ENCODE peak calls at places on chromosomes 16 and 17, in eight cellular contexts. Z is skeletal muscle cell; E is GM23338; L is mesenchymal stem cell; W is ascending aorta; S is CD8-positive, alpha-beta T cell; C is dorsolateral prefrontal cortex; D is astrocyte of the spinal cord. Y is an unnamed sample.

GRCh38 chr17:11608396-11608795 is 10.1 kb downstream of the DNAH9 start:
- DNase-seq in Z (no peak), E (no peak), L (no peak), W (no peak), S (no peak), C (no peak), D (no peak), Y (no peak)

GRCh38 chr17:29143894-29144293 is 36.3 kb downstream of the MYO18A start:
- DNase-seq in Z (no peak), E (peak), L (peak), W (no peak), S (no peak), C (no peak), D (no peak), Y (no peak)

GRCh38 chr16:88622125-88622524 is 16.2 kb upstream of the IL17C start:
- DNase-seq in Z (no peak), E (no peak), L (no peak), W (no peak), S (no peak), C (no peak), D (no peak), Y (no peak)

GRCh38 chr16:68744744-68745280 is 7.7 kb downstream of the CDH1 start:
- DNase-seq in Z (no peak), E (peak), L (no peak), W (no peak), S (no peak), C (no peak), D (no peak), Y (no peak)

GRCh38 chr17:34408439-34408838 is 45.4 kb upstream of the CCL1 start:
- DNase-seq in Z (no peak), E (no peak), L (no peak), W (no peak), S (no peak), C (no peak), D (no peak), Y (peak)

GRCh38 chr16:85463228-85463611 is 149.9 kb upstream of the GSE1 start:
- DNase-seq in Z (no peak), E (peak), L (no peak), W (no peak), S (no peak), C (no peak), D (no peak), Y (no peak)

GRCh38 chr17:6711081-6711674 is 2.0 kb downstream of the SLC13A5 start:
- DNase-seq in Z (no peak), E (no peak), L (no peak), W (no peak), S (no peak), C (no peak), D (no peak), Y (no peak)

GRCh38 chr16:47887496-47887895 is 268.3 kb downstream of the ABCC12 start:
- DNase-seq in Z (peak), E (peak), L (peak), W (no peak), S (no peak), C (no peak), D (peak), Y (no peak)

GRCh38 chr16:1706386-1707192 is 594 bp downstream of the MAPK8IP3 start:
- DNase-seq in Z (no peak), E (peak), L (peak), W (no peak), S (peak), C (no peak), D (no peak), Y (peak)

GRCh38 chr16:1709356-1709755 is 3.4 kb downstream of the MAPK8IP3 start:
- DNase-seq in Z (no peak), E (no peak), L (no peak), W (no peak), S (no peak), C (no peak), D (no peak), Y (no peak)

GRCh38 chr16:1707193-1707790 is 1.3 kb downstream of the MAPK8IP3 start:
- DNase-seq in Z (no peak), E (peak), L (peak), W (no peak), S (peak), C (no peak), D (peak), Y (no peak)

GRCh38 chr16:1708768-1709180 is 2.8 kb downstream of the MAPK8IP3 start:
- DNase-seq in Z (no peak), E (no peak), L (no peak), W (no peak), S (peak), C (peak), D (peak), Y (no peak)

DNA sequence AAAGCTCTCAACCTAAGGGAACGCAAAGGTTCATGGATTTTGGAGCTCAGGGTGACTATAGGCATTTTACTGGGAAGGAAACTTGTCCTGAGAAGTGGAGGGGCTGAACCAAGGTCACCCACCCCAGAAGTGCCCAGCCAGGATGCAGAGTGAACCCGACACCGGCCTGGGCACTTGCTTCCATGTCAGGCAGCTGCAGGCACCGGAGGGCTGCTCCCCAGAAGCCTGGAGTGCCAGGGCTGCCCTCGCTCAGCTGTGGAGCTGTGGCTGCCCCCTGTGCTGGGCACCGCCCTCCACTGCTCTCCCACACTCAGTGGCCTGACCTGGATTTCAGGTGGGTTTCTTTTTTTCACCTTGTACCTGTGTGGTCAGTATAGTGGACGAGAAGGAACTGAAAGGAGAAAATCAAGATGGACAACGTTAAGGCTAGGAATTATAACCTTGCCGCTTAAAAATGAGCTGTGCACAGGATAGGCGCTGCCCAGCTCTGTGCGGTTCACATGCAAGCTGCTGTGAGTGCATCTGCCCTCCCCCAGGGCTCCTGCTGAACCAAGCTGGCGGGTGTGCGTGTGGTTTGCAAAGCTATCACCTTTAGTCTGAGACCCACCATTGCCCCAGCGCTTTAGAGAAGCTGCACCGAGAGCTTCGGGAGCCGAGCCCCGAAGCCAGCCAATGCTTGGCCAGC is 2.2 kb downstream of the MAPK8IP3 start:
- DNase-seq in Z (no peak), E (no peak), L (no peak), W (no peak), S (peak), C (no peak), D (no peak), Y (no peak)
- H3K4me3 ChIP-seq in Z (no peak), E (no peak), L (no peak), W (peak), S (no peak), C (peak), D (peak), Y (peak)

DNA sequence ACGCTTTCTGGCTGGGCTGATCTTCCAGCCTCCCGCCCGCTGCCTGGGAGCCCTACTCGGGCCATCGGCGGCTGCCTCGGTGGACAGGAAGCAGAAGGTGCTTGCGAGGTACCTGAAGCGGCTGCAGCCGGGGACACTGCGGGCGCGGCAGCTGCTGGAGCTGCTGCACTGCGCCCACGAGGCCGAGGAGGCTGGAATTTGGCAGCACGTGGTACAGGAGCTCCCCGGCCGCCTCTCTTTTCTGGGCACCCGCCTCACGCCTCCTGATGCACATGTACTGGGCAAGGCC is 30.7 kb downstream of the CIITA start:
- DNase-seq in Z (no peak), E (no peak), L (no peak), W (no peak), S (no peak), C (no peak), D (no peak), Y (no peak)
- H3K4me3 ChIP-seq in Z (no peak), E (no peak), L (no peak), W (no peak), S (no peak), C (no peak), D (no peak), Y (no peak)

GRCh38 chr17:27868565-27868964 is 24.6 kb downstream of the LYRM9 start:
- DNase-seq in Z (no peak), E (no peak), L (no peak), W (no peak), S (no peak), C (no peak), D (no peak), Y (no peak)
- H3K4me3 ChIP-seq in Z (no peak), E (no peak), L (no peak), W (no peak), S (no peak), C (no peak), D (no peak), Y (no peak)

GRCh38 chr17:38967290-38967738 is at the start of gene FBXO47:
- DNase-seq in Z (peak), E (peak), L (peak), W (peak), S (peak), C (peak), D (peak), Y (no peak)
- H3K4me3 ChIP-seq in Z (peak), E (peak), L (no peak), W (peak), S (peak), C (peak), D (peak), Y (no peak)

DNA sequence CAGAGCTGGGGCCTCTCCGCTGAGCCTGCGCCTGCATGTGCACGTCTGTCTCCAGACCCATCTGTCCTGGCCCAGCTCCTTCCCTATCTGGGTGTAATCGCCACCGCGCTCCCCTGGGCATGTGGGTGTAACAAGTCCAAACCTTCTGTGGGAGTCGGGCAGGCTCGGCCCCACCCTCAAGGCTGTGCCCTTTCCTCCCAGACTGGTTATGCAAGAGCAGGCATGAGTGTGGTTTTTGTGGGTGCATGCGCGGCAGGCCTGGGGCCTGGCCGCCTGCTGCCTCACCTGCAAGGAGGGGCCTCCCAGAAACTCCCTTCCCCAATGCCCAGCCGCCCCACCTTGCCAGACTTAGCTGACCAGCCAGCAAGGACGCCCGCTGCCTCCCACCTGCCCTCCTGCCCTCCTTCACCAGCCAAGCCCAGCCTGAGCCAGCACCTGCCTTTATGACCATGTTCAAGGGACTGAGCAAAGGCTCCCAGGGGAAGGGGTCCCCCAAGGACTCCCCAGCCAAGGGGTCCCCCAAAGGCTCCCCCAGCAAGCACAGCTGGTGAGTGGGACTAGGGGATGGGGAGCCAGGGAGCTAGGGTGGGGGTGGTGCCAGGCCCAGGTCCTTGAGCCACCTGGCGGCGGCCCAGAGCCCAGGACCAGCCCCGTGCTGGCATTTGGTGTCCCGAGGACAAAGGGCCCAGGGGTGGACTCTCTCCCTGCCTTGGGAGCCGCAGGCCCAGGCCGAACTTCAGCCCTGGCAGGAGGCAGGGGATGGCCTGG is at the start of gene EVPLL:
- DNase-seq in Z (no peak), E (no peak), L (no peak), W (no peak), S (no peak), C (peak), D (no peak), Y (peak)
- H3K4me3 ChIP-seq in Z (no peak), E (no peak), L (no peak), W (no peak), S (no peak), C (no peak), D (no peak), Y (no peak)

DNA sequence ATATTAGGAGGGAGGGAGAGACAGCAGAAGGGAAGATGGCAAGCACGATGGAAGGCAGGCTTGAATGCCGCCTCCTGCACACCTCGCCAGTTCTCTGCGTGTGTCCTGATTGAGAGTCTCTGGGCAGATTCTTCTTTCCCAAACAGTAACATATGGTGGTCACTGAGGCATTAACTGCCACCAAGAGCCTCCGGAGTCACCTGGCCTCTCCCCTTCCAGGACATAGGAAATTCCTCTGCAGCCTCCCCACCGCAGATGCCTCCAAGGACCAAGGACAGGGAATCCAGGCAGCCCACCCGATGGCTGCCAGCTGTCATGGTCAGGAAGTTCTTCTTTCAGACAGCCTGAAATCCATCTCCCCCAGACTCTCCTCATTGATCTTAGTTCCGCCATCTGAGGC is 149.3 kb downstream of the ENGASE start:
- DNase-seq in Z (no peak), E (no peak), L (no peak), W (no peak), S (no peak), C (no peak), D (no peak), Y (no peak)
- H3K4me3 ChIP-seq in Z (no peak), E (no peak), L (no peak), W (no peak), S (no peak), C (no peak), D (no peak), Y (no peak)

GRCh38 chr16:16020291-16020690 is 70.9 kb downstream of the ABCC1 start:
- DNase-seq in Z (no peak), E (no peak), L (no peak), W (no peak), S (no peak), C (no peak), D (no peak), Y (no peak)
- H3K4me3 ChIP-seq in Z (no peak), E (no peak), L (no peak), W (no peak), S (no peak), C (no peak), D (no peak), Y (no peak)

GRCh38 chr16:64390102-64390501 is 731.8 kb downstream of the CDH11 start:
- DNase-seq in Z (no peak), E (no peak), L (no peak), W (no peak), S (no peak), C (no peak), D (no peak), Y (no peak)

GRCh38 chr16:64397042-64397441 is 724.8 kb downstream of the CDH11 start:
- DNase-seq in Z (no peak), E (no peak), L (no peak), W (no peak), S (no peak), C (no peak), D (peak), Y (no peak)

GRCh38 chr16:64392456-64392855 is 729.4 kb downstream of the CDH11 start:
- DNase-seq in Z (no peak), E (no peak), L (no peak), W (no peak), S (no peak), C (no peak), D (no peak), Y (no peak)

GRCh38 chr16:64394061-64394460 is 727.8 kb downstream of the CDH11 start:
- DNase-seq in Z (no peak), E (no peak), L (no peak), W (no peak), S (no peak), C (no peak), D (no peak), Y (no peak)

DNA sequence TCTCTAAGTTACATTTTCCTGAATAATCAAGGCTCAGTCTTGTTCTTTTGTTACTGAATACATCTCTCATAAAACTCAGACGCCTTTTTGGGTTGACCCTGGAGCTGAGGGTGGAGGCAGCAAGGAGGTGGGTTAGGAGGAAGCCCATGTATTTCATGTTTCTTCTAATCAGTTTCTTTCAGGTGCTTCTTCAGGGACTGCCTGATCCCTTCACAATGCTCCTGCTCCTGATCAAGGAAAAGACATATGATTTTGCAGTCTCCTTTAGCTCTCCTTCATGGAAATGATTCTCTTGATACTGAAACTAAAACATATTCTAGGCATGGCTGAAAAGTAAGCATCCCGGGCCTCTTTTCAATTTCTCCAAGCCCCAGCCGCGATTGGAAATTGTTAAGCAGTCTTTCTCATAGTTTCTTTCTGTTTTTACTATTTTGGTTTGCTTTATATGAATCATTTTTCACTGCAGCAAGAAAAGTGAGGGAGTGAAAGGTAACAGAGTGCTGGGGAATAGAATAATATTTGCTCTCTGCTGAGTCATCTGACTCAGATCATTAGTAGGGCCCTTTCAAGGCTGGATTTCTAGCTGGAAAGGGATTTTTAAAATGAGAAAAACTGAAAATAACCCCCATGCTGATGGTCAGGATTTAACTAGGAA is 730.7 kb downstream of the CDH11 start:
- DNase-seq in Z (no peak), E (no peak), L (peak), W (no peak), S (no peak), C (no peak), D (peak), Y (no peak)
- H3K4me3 ChIP-seq in Z (no peak), E (no peak), L (no peak), W (peak), S (no peak), C (no peak), D (no peak), Y (no peak)

DNA sequence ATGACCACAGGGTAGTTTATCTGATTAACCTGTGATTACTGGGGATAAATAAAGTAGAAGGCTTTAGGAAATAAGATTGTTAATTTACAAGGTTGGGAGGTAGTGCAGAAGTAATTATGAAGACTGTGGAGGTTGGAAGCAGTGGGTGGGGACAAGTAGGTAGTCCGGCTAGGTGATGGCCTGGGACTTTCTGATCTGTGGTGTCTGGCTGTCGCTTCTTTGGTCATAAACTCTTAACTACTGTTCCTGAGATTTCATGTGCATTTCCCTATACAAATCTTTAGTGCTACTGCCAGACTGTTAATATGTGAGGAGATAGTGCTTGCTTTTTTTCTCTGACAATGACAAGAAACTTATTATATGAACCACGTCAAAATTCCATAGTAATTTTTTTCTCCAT is 19.5 kb upstream of the HNF1B start:
- DNase-seq in Z (no peak), E (no peak), L (no peak), W (no peak), S (no peak), C (no peak), D (no peak), Y (no peak)
- H3K4me3 ChIP-seq in Z (no peak), E (no peak), L (no peak), W (no peak), S (no peak), C (no peak), D (no peak), Y (no peak)